ENCODE peak calls at places on chromosome 15, in seven cellular contexts. O is GM23338, P is SK-N-SH, B is HepG2, Y is HCT116, Q is Panc1, J is K562. U is an unnamed sample. For H3K27me3, the result is how much of the 10 kb centered on the place peaks cover.

GRCh38 chr15:45133561-45133920 is 3.7 kb downstream of the DUOX1 start:
- DNase-seq in Y (no peak), B (no peak), Q (no peak), O (no peak), J (no peak), P (peak), U (no peak)

GRCh38 chr15:79431636-79432344 is at the start of gene MINAR1:
- DNase-seq in J (no peak), Y (no peak), O (peak), Q (no peak), P (peak), B (peak), U (peak)

GRCh38 chr15:25268166-25268565 is 170.7 kb downstream of the UBE3A start:
- DNase-seq in O (peak), Q (no peak), B (peak), J (peak), P (no peak), Y (no peak), U (no peak)

GRCh38 chr15:52351206-52351907 is 55.8 kb upstream of the MYO5C start:
- DNase-seq in Y (no peak), Q (no peak), P (no peak), O (no peak), B (no peak), J (no peak), U (peak)

GRCh38 chr15:44595246-44595645 is 58.3 kb downstream of the EIF3J start:
- DNase-seq in O (no peak), B (no peak), Q (no peak), P (no peak), Y (no peak), J (no peak), U (no peak)

GRCh38 chr15:68387288-68388143 is 44.4 kb downstream of the ITGA11 start:
- DNase-seq in J (no peak), O (no peak), P (no peak), B (no peak), Y (no peak), Q (no peak), U (no peak)

GRCh38 chr15:62644216-62644873 is 398.2 kb upstream of the TPM1 start:
- DNase-seq in Q (no peak), Y (no peak), O (no peak), J (no peak), B (no peak), P (no peak), U (no peak)

GRCh38 chr15:84829428-84829827 is 12.3 kb downstream of the ALPK3 start:
- DNase-seq in P (no peak), Q (no peak), J (peak), Y (no peak), O (no peak), B (no peak), U (no peak)

GRCh38 chr15:62491642-62492041 is 326.6 kb upstream of the C2CD4B start:
- DNase-seq in J (no peak), O (no peak), B (peak), Y (no peak), Q (no peak), P (no peak), U (no peak)

GRCh38 chr15:82100116-82100795 is 54.4 kb upstream of the MEX3B start:
- DNase-seq in O (peak), J (no peak), B (no peak), P (no peak), Q (no peak), Y (no peak), U (no peak)

GRCh38 chr15:63870043-63870394 is 36.3 kb upstream of the HERC1 start:
- DNase-seq in J (no peak), B (no peak), Q (no peak), O (no peak), Y (no peak), P (no peak), U (no peak)

GRCh38 chr15:97446138-97446537 is 514.4 kb upstream of the ARRDC4 start:
- DNase-seq in Q (no peak), J (peak), P (no peak), B (no peak), O (peak), Y (no peak), U (no peak)

GRCh38 chr15:68217341-68217740 is 12.2 kb downstream of the CLN6 start:
- DNase-seq in J (no peak), B (no peak), P (no peak), Y (no peak), Q (no peak), O (no peak), U (no peak)

GRCh38 chr15:58931985-58932384 is 1.5 kb downstream of the SLTM start:
- DNase-seq in O (no peak), P (peak), B (peak), Q (no peak), Y (no peak), J (peak), U (no peak)
- H3K27ac ChIP-seq in O (peak), P (peak), B (peak), Q (peak), Y (peak), J (peak), U (peak)

GRCh38 chr15:91424001-91424400 is 323.9 kb downstream of the SV2B start:
- DNase-seq in Q (no peak), J (no peak), P (no peak), Y (no peak), O (no peak), B (no peak), U (peak)

GRCh38 chr15:91420689-91421088 is 320.6 kb downstream of the SV2B start:
- DNase-seq in Y (no peak), J (no peak), P (no peak), Q (no peak), B (no peak), O (no peak), U (no peak)

GRCh38 chr15:91426412-91426811 is 326.4 kb downstream of the SV2B start:
- DNase-seq in J (no peak), Q (no peak), B (no peak), P (no peak), O (no peak), Y (no peak), U (no peak)

DNA sequence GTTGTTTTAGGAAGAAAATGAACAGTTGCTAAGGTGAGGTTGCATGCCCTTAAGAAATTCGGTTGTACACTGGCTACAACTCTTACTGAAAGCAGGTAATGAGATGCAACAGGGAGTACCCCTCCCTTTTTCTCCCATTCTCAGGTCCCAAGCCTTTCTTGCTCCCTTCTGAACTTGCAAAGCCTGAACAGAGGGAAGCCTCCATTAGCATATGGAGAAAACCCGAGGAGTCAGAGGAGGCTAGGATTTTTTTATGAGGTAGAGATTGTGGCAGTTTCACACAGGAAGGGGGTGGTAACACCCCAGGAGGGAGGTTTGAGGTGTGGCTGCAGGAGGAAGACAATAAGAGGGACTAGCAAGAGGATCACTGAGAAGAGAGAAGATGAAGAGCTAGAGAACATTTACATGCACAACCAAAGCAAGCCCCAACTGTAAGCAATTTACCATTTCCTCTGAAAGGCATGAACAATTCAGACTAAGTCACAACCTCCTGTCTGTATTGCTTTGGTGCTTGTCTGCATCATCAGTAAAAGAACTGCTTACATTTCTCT is 322.7 kb downstream of the SV2B start:
- DNase-seq in Y (no peak), B (no peak), Q (no peak), P (no peak), J (no peak), O (peak), U (no peak)
- TF ChIP-seq REST in Y (no peak), B (no peak), Q (no peak), P (no peak), J (no peak), O (no peak), U (no peak)

GRCh38 chr15:27550635-27551034 is 548.5 kb downstream of the OCA2 start:
- DNase-seq in B (no peak), Y (no peak), Q (no peak), J (no peak), O (no peak), P (no peak), U (no peak)
- H3K27me3 ChIP-seq in B (under half), Y (under half), Q (under half), J (under half), O (under half), P (under half), U (under half)

DNA sequence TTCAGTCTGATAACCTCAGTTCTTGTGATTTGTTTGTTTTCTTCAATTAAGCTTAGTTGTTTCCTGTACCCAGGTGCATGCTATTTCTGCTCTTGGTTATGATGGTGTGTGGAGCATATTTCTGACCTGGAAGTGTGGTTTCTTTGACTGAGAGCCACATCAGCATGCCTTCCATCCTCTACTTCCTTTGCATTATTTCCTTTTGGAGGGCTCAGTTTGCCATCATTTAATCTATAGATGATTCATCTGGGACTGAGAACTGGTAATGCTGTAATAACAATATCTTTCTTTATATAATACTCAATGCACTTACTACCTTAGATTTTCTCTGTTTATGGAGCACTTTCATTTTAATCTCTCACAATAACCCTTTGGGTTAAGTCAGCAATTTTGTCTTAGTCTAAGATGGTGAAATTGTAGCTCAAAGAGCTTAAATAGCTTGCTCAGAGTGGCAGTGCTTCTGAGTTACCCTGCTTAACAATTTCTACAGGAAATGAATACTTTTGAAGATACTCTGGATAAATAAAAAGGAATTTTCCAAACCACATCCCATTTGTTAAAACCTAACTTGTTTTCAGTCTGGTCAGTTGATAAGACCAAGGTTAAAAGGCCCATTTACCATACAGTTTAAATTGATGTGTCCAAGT is 37.1 kb downstream of the HMG20A start:
- DNase-seq in Y (no peak), O (no peak), J (no peak), P (no peak), Q (no peak), B (no peak), U (no peak)
- H3K27ac ChIP-seq in Y (no peak), O (peak), J (no peak), P (peak), Q (no peak), B (no peak), U (no peak)

DNA sequence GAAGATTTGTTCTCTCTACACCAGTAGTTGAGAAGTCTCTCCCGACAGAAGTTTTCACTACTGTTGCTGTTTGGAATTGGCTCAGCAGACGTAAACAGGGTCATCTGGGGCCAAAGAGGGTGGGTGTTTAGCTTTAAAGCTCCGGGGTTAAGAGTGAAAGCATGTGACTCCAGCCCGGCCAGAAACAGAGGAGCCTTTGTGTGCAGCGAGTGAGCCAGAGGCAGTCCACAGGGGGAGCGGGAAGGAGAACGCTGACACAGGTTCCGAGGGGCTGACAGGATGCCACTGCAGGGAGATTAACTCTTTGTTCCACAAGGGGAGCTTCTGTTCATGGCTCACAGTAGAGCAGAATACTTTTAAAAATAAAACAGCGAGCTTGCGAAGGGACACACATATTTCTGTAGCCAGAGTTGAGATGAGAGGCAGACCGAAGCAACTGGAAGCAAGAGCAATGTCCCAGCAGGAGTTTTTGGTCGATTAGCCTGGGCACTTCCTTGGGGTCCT is 26.9 kb downstream of the BMF start:
- DNase-seq in Q (no peak), J (peak), Y (no peak), B (peak), O (peak), P (peak), U (no peak)
- TF ChIP-seq REST in Q (no peak), J (no peak), Y (no peak), B (no peak), O (no peak), P (no peak), U (no peak)

DNA sequence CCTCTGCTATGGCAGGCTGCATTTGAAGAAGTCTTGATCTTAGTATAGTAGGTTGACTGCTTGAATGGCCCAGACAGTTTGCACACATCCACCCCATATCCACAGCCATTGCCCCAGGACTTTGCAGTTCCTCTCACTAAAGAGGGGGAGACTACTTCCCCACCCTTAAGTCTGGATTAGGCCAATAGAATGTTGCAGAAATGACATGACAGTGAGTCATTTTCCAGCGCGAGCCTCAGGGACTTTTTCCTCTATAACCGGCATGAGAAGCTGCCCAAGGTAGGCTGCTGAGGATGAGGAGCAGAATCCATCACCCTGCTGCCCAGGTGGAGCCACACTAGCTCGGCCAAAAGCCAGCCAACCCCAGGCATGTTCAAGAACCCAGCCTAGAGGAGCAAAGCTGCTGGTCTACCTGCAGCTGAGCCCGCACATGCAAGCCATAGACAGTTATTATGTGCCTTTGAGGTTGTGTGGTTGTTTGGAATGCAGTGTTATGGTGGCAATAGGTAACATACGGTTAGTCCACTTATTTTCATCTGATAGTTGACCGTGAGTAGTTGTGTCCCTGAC is 113.9 kb downstream of the TLE3 start:
- DNase-seq in J (no peak), Y (no peak), P (no peak), Q (no peak), O (no peak), B (no peak), U (no peak)
- H3K27me3 ChIP-seq in J (under half), Y (half or more), P (under half), Q (under half), O (under half), B (under half), U (under half)

GRCh38 chr15:67185051-67185450 is 69.4 kb downstream of the AAGAB start:
- DNase-seq in B (no peak), Y (no peak), J (no peak), Q (no peak), P (no peak), O (no peak), U (no peak)
- H3K27ac ChIP-seq in B (no peak), Y (no peak), J (no peak), Q (peak), P (no peak), O (no peak), U (no peak)

GRCh38 chr15:46713045-46713444 is 1004.3 kb upstream of the SEMA6D start:
- DNase-seq in P (no peak), O (no peak), J (no peak), B (no peak), Q (no peak), Y (no peak), U (no peak)
- TF ChIP-seq REST in P (no peak), O (no peak), J (no peak), B (no peak), Q (no peak), Y (no peak), U (no peak)

DNA sequence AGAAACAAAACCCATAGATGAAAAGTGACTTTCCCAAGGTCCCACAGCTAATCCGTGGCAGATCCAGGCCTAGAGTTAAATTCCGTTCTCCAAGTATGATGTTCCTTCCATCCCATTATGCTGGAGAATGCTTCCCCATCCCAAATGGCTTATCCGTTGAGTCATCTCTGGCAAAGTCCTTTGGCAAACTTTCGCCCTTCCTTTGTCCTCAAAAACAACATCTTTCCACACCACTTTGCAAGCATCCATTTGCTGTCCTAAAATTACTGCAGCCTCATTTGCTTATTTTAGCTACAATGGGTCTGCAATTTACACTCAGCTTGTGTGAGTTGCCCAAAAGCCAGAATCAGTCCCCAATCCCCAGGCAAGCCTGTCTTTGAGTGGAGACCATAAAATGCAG is 304.0 kb upstream of the TLE3 start:
- DNase-seq in Y (no peak), B (no peak), P (no peak), J (no peak), O (no peak), Q (no peak), U (no peak)
- H3K27me3 ChIP-seq in Y (under half), B (under half), P (under half), J (half or more), O (under half), Q (under half), U (under half)

GRCh38 chr15:74317820-74318375 is 49.5 kb downstream of the CYP11A1 start:
- DNase-seq in O (no peak), Y (no peak), Q (no peak), P (peak), B (no peak), J (no peak), U (no peak)
- H3K27ac ChIP-seq in O (no peak), Y (no peak), Q (no peak), P (peak), B (no peak), J (no peak), U (no peak)